ENCODE peak calls at places on chromosomes 1 and 21, in four cellular contexts. K is left colon; W is NCI-H2029; D is stimulated activated CD4-positive, alpha-beta T cell treated with anti-CD3 and anti-CD28 coated beads, Interleukin-12 subunit alpha, Interleukin-12 subunit beta, amount 100 ng/mL, for 48 hours. E is an unnamed sample.

GRCh38 chr1:67336783-67337182 is 29.1 kb downstream of the IL12RB2 start:
- DNase-seq in K (no peak), W (no peak), D (no peak), E (no peak)

GRCh38 chr21:43659136-43660000 is at the start of the genes HSF2BP and RRP1B:
- DNase-seq in K (peak), W (peak), D (peak), E (peak)

GRCh38 chr1:184160942-184161698 is 109.6 kb downstream of the TSEN15 start:
- DNase-seq in K (no peak), W (no peak), D (no peak), E (no peak)

GRCh38 chr1:60273185-60273584 is 199.6 kb upstream of the C1orf87 start:
- DNase-seq in K (no peak), W (no peak), D (no peak), E (no peak)

GRCh38 chr1:6495041-6495441 is 3.6 kb upstream of the PLEKHG5 start:
- DNase-seq in K (no peak), W (no peak), D (no peak), E (no peak)

GRCh38 chr1:59669752-59670312 is 144.9 kb upstream of the HOOK1 start:
- DNase-seq in K (no peak), W (no peak), D (no peak), E (no peak)

GRCh38 chr1:228459091-228459993 is 27.8 kb upstream of the RNF187 start:
- DNase-seq in K (peak), W (peak), D (peak), E (peak)

GRCh38 chr1:70090875-70091274 is 114.5 kb downstream of the LRRC40 start:
- DNase-seq in K (no peak), W (no peak), D (no peak), E (no peak)

GRCh38 chr1:234770031-234770795 is 160.2 kb upstream of the IRF2BP2 start:
- DNase-seq in K (no peak), W (no peak), D (no peak), E (no peak)

GRCh38 chr1:152998476-152998875 is 3.1 kb upstream of the SPRR3 start:
- DNase-seq in K (no peak), W (no peak), D (no peak), E (no peak)

GRCh38 chr1:94989911-94990463 is 63.1 kb upstream of the CNN3 start:
- DNase-seq in K (no peak), W (no peak), D (no peak), E (no peak)

GRCh38 chr1:81703352-81703735 is 97.4 kb upstream of the ADGRL2 start:
- DNase-seq in K (no peak), W (no peak), D (no peak), E (no peak)

GRCh38 chr1:162689745-162690671 is 57.7 kb downstream of the DDR2 start:
- DNase-seq in K (no peak), W (peak), D (no peak), E (no peak)

GRCh38 chr1:86993269-86993985 is 79.0 kb downstream of the HS2ST1 start:
- DNase-seq in K (no peak), W (no peak), D (no peak), E (no peak)

GRCh38 chr1:89615676-89616598 is 17.0 kb upstream of the LRRC8C start:
- DNase-seq in K (no peak), W (no peak), D (no peak), E (no peak)

E was measured in stimulated activated naive B cell treated with anti-CD40 and anti-IgM and Interleukin-4, amounts not matched to agents 10 μg/mL and 1 μg/mL and 100 μg/mL, for 72 hours.